ENCODE peak calls at places on chromosomes 12 and 14, in four cellular contexts. P, X, B and F are unnamed samples.
A peak's percentile ranks its signal among the peaks of the same experiment; 100 is the strongest.

GRCh38 chr14:29773990-29774389 is 153.7 kb downstream of the PRKD1 start:
- DNase-seq in B (no peak), X (no peak), P (peak; percentile 79), F (no peak)

GRCh38 chr12:124592050-124592449 is 24.6 kb upstream of the NCOR2 start:
- DNase-seq in B (no peak), X (no peak), P (no peak), F (no peak)

GRCh38 chr12:120181991-120182631 is 12.4 kb downstream of the GCN1 start:
- DNase-seq in X (no peak), P (no peak), B (no peak), F (no peak)

GRCh38 chr12:124692443-124692842 is 125.0 kb upstream of the NCOR2 start:
- DNase-seq in P (no peak), X (no peak), B (no peak), F (no peak)

GRCh38 chr14:74891870-74892269 is 10.2 kb downstream of the DLST start:
- DNase-seq in B (no peak), P (no peak), X (no peak), F (no peak)

GRCh38 chr12:125187780-125188741 is 122.8 kb downstream of the AACS start:
- DNase-seq in P (peak; percentile 32), B (no peak), X (no peak), F (no peak)

GRCh38 chr12:25051583-25052190 is 102.8 kb upstream of the BCAT1 start:
- DNase-seq in B (no peak), X (no peak), P (no peak), F (no peak)

GRCh38 chr12:94534761-94535613 is 75.3 kb upstream of the CEP83 start:
- DNase-seq in P (peak; percentile 5), B (no peak), X (no peak), F (no peak)

GRCh38 chr12:85440273-85440672 is 160.3 kb downstream of the ALX1 start:
- DNase-seq in B (no peak), P (no peak), X (no peak), F (no peak)

GRCh38 chr12:6554168-6554989 is 1.5 kb downstream of the IFFO1 start:
- DNase-seq in P (peak; percentile 54), B (peak; percentile 64), X (peak; percentile 68), F (no peak)